ENCODE peak calls at places on chromosomes 3 and 15, in seven cellular contexts. C, A, W, M, Q, D and S are unnamed samples.

GRCh38 chr3:153628591-153628990 is 466.6 kb downstream of the RAP2B start:
- DNase-seq in A (no peak), Q (no peak), D (no peak), W (no peak), C (no peak), M (no peak), S (no peak)

GRCh38 chr3:134718736-134719135 is 67.9 kb upstream of the KY start:
- DNase-seq in D (no peak), M (no peak), Q (no peak), C (no peak), W (peak), A (no peak), S (no peak)

GRCh38 chr15:83747050-83747717 is 93.3 kb downstream of the ADAMTSL3 start:
- DNase-seq in W (peak), A (peak), M (no peak), Q (no peak), C (peak), D (no peak), S (peak)

GRCh38 chr3:4821975-4822374 is 157.3 kb upstream of the BHLHE40 start:
- DNase-seq in Q (no peak), M (peak), C (no peak), A (no peak), W (no peak), D (no peak), S (no peak)

GRCh38 chr3:49530231-49530630 is 24.0 kb upstream of the BSN start:
- DNase-seq in C (no peak), Q (no peak), W (no peak), M (no peak), A (no peak), D (no peak), S (peak)

GRCh38 chr15:91426412-91426811 is 326.4 kb downstream of the SV2B start:
- DNase-seq in Q (no peak), A (no peak), D (no peak), C (no peak), W (peak), M (no peak), S (no peak)

GRCh38 chr3:45940004-45940780 is 3.1 kb upstream of the CXCR6 start:
- DNase-seq in C (no peak), A (peak), M (no peak), Q (no peak), D (no peak), W (no peak), S (peak)

GRCh38 chr3:182710557-182711157 is 82.6 kb upstream of the ATP11B start:
- DNase-seq in Q (no peak), D (peak), M (no peak), C (no peak), A (peak), W (peak), S (peak)

GRCh38 chr3:129881261-129881660 is 12.2 kb downstream of the TMCC1 start:
- DNase-seq in D (no peak), M (no peak), W (no peak), Q (no peak), A (no peak), C (no peak), S (no peak)

GRCh38 chr15:32994810-32995424 is 199.6 kb downstream of the FMN1 start:
- DNase-seq in D (peak), M (no peak), Q (no peak), A (peak), W (peak), C (no peak), S (peak)

GRCh38 chr15:29978411-29979382 is 104.1 kb upstream of the GOLGA8J start:
- DNase-seq in D (no peak), M (no peak), W (no peak), A (no peak), Q (no peak), C (no peak), S (no peak)

GRCh38 chr3:111277226-111277625 is 205.6 kb downstream of the NECTIN3 start:
- DNase-seq in C (no peak), W (peak), M (no peak), A (peak), Q (no peak), D (no peak), S (peak)

GRCh38 chr3:52532838-52533622 is 627 bp downstream of the NT5DC2 start:
- DNase-seq in D (peak), Q (peak), W (peak), C (peak), M (peak), A (peak), S (peak)

GRCh38 chr3:195467641-195468390 is 25.0 kb upstream of the ACAP2 start:
- DNase-seq in W (peak), D (no peak), Q (no peak), M (no peak), C (no peak), A (no peak), S (no peak)

GRCh38 chr3:177928156-177928555 is 608.1 kb upstream of the KCNMB2 start:
- DNase-seq in W (peak), D (no peak), M (no peak), A (no peak), Q (no peak), C (no peak), S (no peak)

GRCh38 chr3:160968731-160969130 is 136.4 kb downstream of the B3GALNT1 start:
- DNase-seq in W (peak), M (no peak), C (no peak), Q (no peak), D (no peak), A (peak), S (peak)

GRCh38 chr3:123409443-123410148 is 39.3 kb downstream of the ADCY5 start:
- DNase-seq in M (no peak), D (no peak), Q (peak), W (no peak), C (no peak), A (no peak), S (no peak)

GRCh38 chr3:171187706-171188290 is 161.3 kb upstream of the SLC2A2 start:
- DNase-seq in A (peak), C (no peak), M (peak), D (peak), W (peak), Q (peak), S (peak)

GRCh38 chr15:27977656-27978055 is 121.5 kb downstream of the OCA2 start:
- DNase-seq in D (no peak), W (peak), M (no peak), A (no peak), C (no peak), Q (no peak), S (no peak)

GRCh38 chr15:40028853-40029252 is 10.1 kb downstream of the SRP14 start:
- DNase-seq in Q (no peak), D (no peak), M (no peak), A (no peak), W (no peak), C (no peak), S (no peak)

GRCh38 chr3:69370156-69370944 is 15.5 kb downstream of the FRMD4B start:
- DNase-seq in D (no peak), C (no peak), W (no peak), Q (peak), A (no peak), M (peak), S (no peak)

GRCh38 chr15:60370804-60371700 is 26.7 kb downstream of the ANXA2 start:
- DNase-seq in Q (peak), M (peak), C (no peak), A (no peak), W (peak), D (no peak), S (no peak)

GRCh38 chr3:72517804-72518442 is 330.3 kb downstream of the SHQ1 start:
- DNase-seq in W (peak), C (no peak), Q (peak), M (no peak), D (peak), A (no peak), S (no peak)

GRCh38 chr15:49570174-49570573 is 50.4 kb downstream of the FAM227B start:
- DNase-seq in C (no peak), Q (no peak), M (no peak), D (no peak), W (no peak), A (no peak), S (no peak)

GRCh38 chr3:159266779-159267178 is 464.9 kb downstream of the MFSD1 start:
- DNase-seq in A (peak), M (no peak), D (peak), W (no peak), Q (peak), C (peak), S (peak)

GRCh38 chr15:75127186-75127585 is 74.5 kb upstream of the C15orf39 start:
- DNase-seq in D (no peak), M (no peak), Q (no peak), W (no peak), A (no peak), C (no peak), S (no peak)

GRCh38 chr3:168117059-168117458 is 21.3 kb upstream of the GOLIM4 start:
- DNase-seq in A (no peak), M (no peak), W (peak), Q (no peak), C (no peak), D (no peak), S (no peak)

GRCh38 chr15:100968043-100968966 is 49.1 kb downstream of the LRRK1 start:
- DNase-seq in W (peak), A (no peak), D (no peak), M (no peak), Q (no peak), C (no peak), S (no peak)

GRCh38 chr3:23885210-23885609 is 31.6 kb downstream of the NKIRAS1 start:
- DNase-seq in M (no peak), D (no peak), W (no peak), C (no peak), A (no peak), Q (no peak), S (no peak)

GRCh38 chr15:66966256-66966655 is 99.1 kb upstream of the SMAD3 start:
- DNase-seq in M (no peak), D (no peak), C (no peak), Q (no peak), W (no peak), A (peak), S (no peak)

GRCh38 chr15:60520041-60520824 is 41.3 kb upstream of the ICE2 start:
- DNase-seq in Q (no peak), A (peak), C (no peak), W (peak), D (no peak), M (peak), S (peak)

GRCh38 chr15:48928877-48929538 is 34.7 kb downstream of the SHC4 start:
- DNase-seq in A (no peak), W (peak), D (no peak), C (no peak), M (peak), Q (no peak), S (no peak)

GRCh38 chr3:34207826-34208225 is 409.4 kb downstream of the PDCD6IP start:
- DNase-seq in W (peak), D (no peak), A (no peak), C (no peak), Q (no peak), M (no peak), S (no peak)

GRCh38 chr3:104951426-104951825 is 415.3 kb upstream of the ALCAM start:
- DNase-seq in A (no peak), Q (no peak), M (no peak), D (no peak), W (peak), C (no peak), S (no peak)

GRCh38 chr3:44058022-44058867 is 183.4 kb upstream of the TOPAZ1 start:
- DNase-seq in Q (no peak), D (no peak), M (peak), W (peak), A (peak), C (no peak), S (peak)

GRCh38 chr3:158105124-158105709 is 1.0 kb downstream of the SHOX2 start:
- DNase-seq in M (no peak), C (peak), W (no peak), A (peak), Q (no peak), D (peak), S (peak)

GRCh38 chr15:66172339-66172980 is 81.1 kb downstream of the MEGF11 start:
- DNase-seq in C (peak), Q (no peak), D (no peak), M (no peak), A (no peak), W (no peak), S (no peak)